ENCODE peak calls at places on chromosomes 11 and 22, in ten cellular contexts. Y, K, V, C, Z, J, P, Q, E and F are unnamed samples.
A peak's percentile ranks its signal among the peaks of the same experiment; 100 is the strongest.

GRCh38 chr22:25759825-25760231 is 17.8 kb downstream of the MYO18B start:
- DNase-seq in E (no peak), Y (no peak), Z (peak; percentile 97), V (no peak), C (no peak), P (no peak), J (peak; percentile 45), Q (no peak), K (no peak), F (peak; percentile 98)

GRCh38 chr11:105368711-105369110 is 229.1 kb upstream of the CARD18 start:
- DNase-seq in Q (no peak), C (no peak), P (no peak), Y (no peak), E (no peak), K (no peak), J (peak; percentile 67), Z (no peak), V (no peak), F (no peak)

GRCh38 chr22:26615149-26615548 is 2.7 kb downstream of the CRYBB1 start:
- DNase-seq in K (no peak), Q (no peak), P (no peak), Z (no peak), Y (peak; percentile 55), E (no peak), V (no peak), J (no peak), C (peak; percentile 25), F (no peak)

GRCh38 chr22:40805239-40805638 is 13.9 kb downstream of the SLC25A17 start:
- DNase-seq in V (no peak), J (no peak), K (no peak), P (no peak), Z (no peak), Y (no peak), E (no peak), Q (no peak), C (no peak), F (no peak)

GRCh38 chr11:64727131-64727530 is 4.1 kb upstream of the NRXN2 start:
- DNase-seq in C (no peak), K (no peak), E (no peak), Y (no peak), J (no peak), P (no peak), Z (no peak), Q (no peak), V (no peak), F (no peak)

GRCh38 chr11:66133216-66133775 is 63.2 kb downstream of the PACS1 start:
- DNase-seq in E (no peak), P (peak; percentile 16), C (peak; percentile 95), Z (no peak), Q (no peak), V (no peak), K (no peak), J (no peak), Y (no peak), F (no peak)

GRCh38 chr22:44030051-44030701 is 6.1 kb downstream of the PARVB start:
- DNase-seq in V (no peak), Q (no peak), J (no peak), E (no peak), C (no peak), Z (no peak), Y (no peak), K (no peak), P (no peak), F (no peak)

GRCh38 chr22:43925433-43926348 is 2.1 kb downstream of the PNPLA3 start:
- DNase-seq in C (no peak), Q (no peak), Y (peak; percentile 76), V (no peak), K (no peak), J (peak; percentile 20), Z (no peak), P (peak; percentile 14), E (no peak), F (no peak)